ENCODE peak calls at places on chromosomes 7 and 10, in nine cellular contexts. V is mucosa of descending colon, T is thoracic aorta, N is mammary epithelial cell, C is astrocyte of the spinal cord, K is foreskin fibroblast, Y is left lung, X is endodermal cell, R is tibial artery. D is an unnamed sample.

GRCh38 chr7:70285854-70286253 is 687.6 kb downstream of the AUTS2 start:
- DNase-seq in V (no peak), T (no peak), N (peak), C (no peak), K (no peak), Y (no peak), X (no peak), R (no peak), D (no peak)

GRCh38 chr7:78702770-78703169 is 750.7 kb downstream of the MAGI2 start:
- DNase-seq in V (no peak), T (no peak), N (peak), C (peak), K (peak), Y (no peak), X (no peak), R (no peak), D (peak)

GRCh38 chr10:92575961-92576360 is 2.1 kb upstream of the IDE start:
- DNase-seq in V (no peak), T (no peak), N (peak), C (peak), K (no peak), Y (no peak), X (no peak), R (no peak), D (no peak)

GRCh38 chr7:74029094-74029785 is 1.3 kb downstream of the ELN start:
- DNase-seq in V (no peak), T (no peak), N (no peak), C (no peak), K (no peak), Y (no peak), X (no peak), R (no peak), D (no peak)

GRCh38 chr10:60646966-60647796 is 131.1 kb upstream of the CDK1 start:
- DNase-seq in V (peak), T (no peak), N (peak), C (peak), K (peak), Y (no peak), X (no peak), R (no peak), D (peak)

GRCh38 chr7:158819571-158820203 is 9.6 kb downstream of the ESYT2 start:
- DNase-seq in V (no peak), T (no peak), N (no peak), C (no peak), K (peak), Y (no peak), X (no peak), R (no peak), D (peak)

GRCh38 chr7:3835102-3835501 is 534.0 kb downstream of the SDK1 start:
- DNase-seq in V (peak), T (no peak), N (peak), C (peak), K (no peak), Y (no peak), X (no peak), R (no peak), D (no peak)

GRCh38 chr7:135510603-135511183 is 791 bp upstream of the CNOT4 start:
- DNase-seq in V (peak), T (no peak), N (no peak), C (peak), K (no peak), Y (no peak), X (no peak), R (no peak), D (no peak)

GRCh38 chr10:108392286-108392685 is 1227.8 kb upstream of the SORCS1 start:
- DNase-seq in V (no peak), T (no peak), N (peak), C (peak), K (peak), Y (no peak), X (no peak), R (no peak), D (no peak)

GRCh38 chr7:139034336-139034735 is 1.5 kb downstream of the ZC3HAV1L start:
- DNase-seq in V (no peak), T (no peak), N (peak), C (no peak), K (peak), Y (no peak), X (no peak), R (no peak), D (no peak)

GRCh38 chr10:58017719-58018367 is 249.9 kb downstream of the IPMK start:
- DNase-seq in V (no peak), T (no peak), N (peak), C (peak), K (peak), Y (no peak), X (no peak), R (no peak), D (peak)

GRCh38 chr10:127277063-127277462 is 80.7 kb upstream of the INSYN2A start:
- DNase-seq in V (no peak), T (no peak), N (no peak), C (peak), K (no peak), Y (no peak), X (no peak), R (no peak), D (no peak)

GRCh38 chr7:132545756-132546155 is 30.5 kb downstream of the PLXNA4 start:
- DNase-seq in V (no peak), T (no peak), N (no peak), C (peak), K (peak), Y (no peak), X (no peak), R (no peak), D (no peak)

GRCh38 chr10:49759787-49760551 is 2.2 kb downstream of the OGDHL start:
- DNase-seq in V (no peak), T (no peak), N (no peak), C (no peak), K (no peak), Y (no peak), X (peak), R (no peak), D (no peak)

GRCh38 chr10:45470098-45471012 is 96.3 kb downstream of the ALOX5 start:
- DNase-seq in V (no peak), T (no peak), N (peak), C (peak), K (peak), Y (no peak), X (peak), R (no peak), D (no peak)

GRCh38 chr7:85750454-85750949 is 563.6 kb upstream of the SEMA3D start:
- DNase-seq in V (peak), T (no peak), N (peak), C (peak), K (peak), Y (peak), X (peak), R (no peak), D (peak)

GRCh38 chr10:2925631-2926030 is 141.7 kb upstream of the PFKP start:
- DNase-seq in V (peak), T (no peak), N (no peak), C (peak), K (no peak), Y (peak), X (peak), R (no peak), D (no peak)

GRCh38 chr7:849145-849544 is 16.9 kb downstream of the SUN1 start:
- DNase-seq in V (no peak), T (no peak), N (no peak), C (no peak), K (no peak), Y (no peak), X (no peak), R (no peak), D (no peak)

GRCh38 chr7:151400626-151401315 is 9.1 kb downstream of the WDR86 start:
- DNase-seq in V (no peak), T (no peak), N (no peak), C (no peak), K (no peak), Y (no peak), X (peak), R (no peak), D (no peak)

GRCh38 chr10:124640538-124641231 is 103.5 kb downstream of the FAM53B start:
- DNase-seq in V (no peak), T (no peak), N (peak), C (no peak), K (no peak), Y (peak), X (no peak), R (no peak), D (no peak)

GRCh38 chr10:29646238-29646902 is 11.6 kb upstream of the SVIL start:
- DNase-seq in V (no peak), T (no peak), N (peak), C (peak), K (peak), Y (no peak), X (no peak), R (no peak), D (peak)

GRCh38 chr10:69494626-69495558 is 43.6 kb downstream of the TSPAN15 start:
- DNase-seq in V (no peak), T (no peak), N (no peak), C (no peak), K (no peak), Y (no peak), X (no peak), R (peak), D (no peak)

GRCh38 chr10:131725736-131726459 is 174.9 kb upstream of the PPP2R2D start:
- DNase-seq in V (no peak), T (no peak), N (no peak), C (no peak), K (no peak), Y (no peak), X (peak), R (peak), D (no peak)

GRCh38 chr7:6558837-6559236 is 7.6 kb upstream of the GRID2IP start:
- DNase-seq in V (peak), T (no peak), N (peak), C (no peak), K (no peak), Y (no peak), X (peak), R (no peak), D (no peak)

GRCh38 chr7:37833107-37833817 is 15.1 kb upstream of the NME8 start:
- DNase-seq in V (no peak), T (no peak), N (peak), C (peak), K (peak), Y (peak), X (peak), R (no peak), D (peak)

GRCh38 chr10:70348228-70348850 is 34.1 kb downstream of the LRRC20 start:
- DNase-seq in V (peak), T (no peak), N (peak), C (peak), K (no peak), Y (no peak), X (peak), R (no peak), D (no peak)

GRCh38 chr7:128755816-128756476 is 16.8 kb downstream of the CALU start:
- DNase-seq in V (no peak), T (no peak), N (no peak), C (peak), K (peak), Y (no peak), X (no peak), R (peak), D (peak)

GRCh38 chr10:7541137-7542087 is 125.4 kb downstream of the ITIH5 start:
- DNase-seq in V (peak), T (no peak), N (no peak), C (peak), K (no peak), Y (peak), X (peak), R (peak), D (no peak)

GRCh38 chr7:42193457-42194111 is 43.4 kb downstream of the GLI3 start:
- DNase-seq in V (no peak), T (no peak), N (no peak), C (peak), K (no peak), Y (no peak), X (no peak), R (no peak), D (no peak)
- H3K4me3 ChIP-seq in V (no peak), T (no peak), N (peak), C (no peak), K (no peak), Y (no peak), X (no peak), R (peak), D (no peak)

GRCh38 chr7:90412458-90413184 is 9.4 kb downstream of the CLDN12 start:
- DNase-seq in V (peak), T (no peak), N (peak), C (no peak), K (no peak), Y (no peak), X (peak), R (no peak), D (no peak)
- TF ChIP-seq CTCF in V (peak), T (no peak), N (peak), C (peak), K (no peak), Y (no peak), X (peak), R (no peak), D (peak)

GRCh38 chr10:95414016-95414830 is 123.4 kb upstream of the PDLIM1 start:
- DNase-seq in V (no peak), T (no peak), N (no peak), C (no peak), K (no peak), Y (no peak), X (no peak), R (peak), D (no peak)
- H3K4me3 ChIP-seq in V (no peak), T (peak), N (no peak), C (no peak), K (no peak), Y (no peak), X (no peak), R (peak), D (no peak)

DNA sequence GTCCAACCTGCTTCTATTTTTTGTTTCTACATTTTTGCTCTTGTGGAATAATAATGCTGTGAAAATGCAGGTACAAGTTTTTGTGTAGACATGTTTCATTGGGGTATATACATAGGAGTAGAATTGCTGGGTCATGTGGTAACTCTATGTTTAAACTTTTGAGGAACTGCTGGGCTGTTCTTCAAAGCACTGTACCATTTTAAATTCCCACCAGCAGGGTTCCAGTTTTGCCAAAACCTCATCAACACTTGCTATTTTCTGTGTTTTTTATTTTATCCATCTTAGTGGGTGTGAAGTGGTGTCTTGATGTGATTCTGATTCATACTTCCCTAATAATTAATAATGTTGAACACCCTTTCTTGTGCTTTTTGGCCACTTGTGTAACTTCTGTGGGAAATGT is 138.6 kb downstream of the RGS10 start:
- DNase-seq in V (no peak), T (no peak), N (no peak), C (no peak), K (no peak), Y (no peak), X (no peak), R (no peak), D (no peak)
- TF ChIP-seq CTCF in V (no peak), T (no peak), N (no peak), C (no peak), K (no peak), Y (no peak), X (peak), R (no peak), D (no peak)

DNA sequence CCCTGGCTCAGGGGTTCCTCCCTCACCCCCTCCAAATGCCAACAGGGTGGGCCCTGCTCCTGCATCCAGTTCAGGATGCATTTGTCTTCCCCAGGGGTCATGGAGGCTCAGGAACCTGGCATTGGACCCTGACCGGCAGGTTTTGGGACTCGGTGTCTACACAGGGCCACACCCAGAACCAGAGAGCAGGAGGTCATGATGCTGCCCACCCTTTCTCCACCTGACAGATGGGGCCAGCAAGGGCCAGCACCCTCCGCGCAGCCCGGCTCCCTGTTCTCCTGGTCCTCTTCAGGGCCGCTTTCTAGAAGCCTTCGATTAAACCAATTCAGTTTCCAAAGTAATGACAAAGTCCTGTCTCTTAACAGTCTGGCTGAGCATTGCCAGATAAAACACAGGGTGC is 50.2 kb downstream of the CAMK2B start:
- DNase-seq in V (no peak), T (no peak), N (no peak), C (no peak), K (no peak), Y (no peak), X (no peak), R (no peak), D (no peak)
- H3K4me3 ChIP-seq in V (no peak), T (no peak), N (no peak), C (no peak), K (no peak), Y (no peak), X (no peak), R (no peak), D (no peak)

GRCh38 chr10:89450901-89451300 is 36.5 kb downstream of the IFIT5 start:
- DNase-seq in V (no peak), T (no peak), N (no peak), C (no peak), K (no peak), Y (no peak), X (no peak), R (no peak), D (no peak)
- TF ChIP-seq CTCF in V (no peak), T (no peak), N (no peak), C (no peak), K (no peak), Y (no peak), X (no peak), R (no peak), D (no peak)

GRCh38 chr10:132957981-132958885 is 15.9 kb upstream of the CFAP46 start:
- DNase-seq in V (no peak), T (no peak), N (no peak), C (no peak), K (no peak), Y (no peak), X (peak), R (peak), D (no peak)
- H3K4me3 ChIP-seq in V (no peak), T (no peak), N (no peak), C (no peak), K (no peak), Y (no peak), X (no peak), R (no peak), D (no peak)

DNA sequence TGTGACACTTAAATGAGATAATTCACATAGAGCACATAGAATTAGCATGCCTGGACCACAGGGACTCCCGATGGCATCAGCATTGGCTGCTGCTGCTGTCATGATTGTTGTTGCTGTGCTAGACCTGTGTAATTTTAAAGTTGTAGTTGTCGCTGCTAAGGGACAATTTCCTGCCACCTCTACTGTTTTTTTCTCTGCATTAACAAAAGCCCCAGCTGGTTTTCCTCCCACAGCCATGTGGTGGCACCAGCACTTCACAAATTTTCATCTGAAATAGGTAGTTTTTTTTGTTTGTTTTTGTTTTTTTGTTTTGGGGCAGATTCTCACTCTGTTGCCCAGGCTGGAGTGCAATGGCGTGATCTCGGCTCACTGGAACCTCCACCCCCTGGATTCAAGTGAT is 25.4 kb upstream of the PRXL2A start:
- DNase-seq in V (peak), T (no peak), N (peak), C (peak), K (peak), Y (no peak), X (peak), R (no peak), D (no peak)
- TF ChIP-seq CTCF in V (peak), T (peak), N (peak), C (peak), K (peak), Y (peak), X (peak), R (peak), D (peak)

GRCh38 chr7:28037220-28038010 is 143.2 kb downstream of the JAZF1 start:
- DNase-seq in V (no peak), T (no peak), N (peak), C (peak), K (peak), Y (no peak), X (no peak), R (no peak), D (peak)
- H3K4me3 ChIP-seq in V (no peak), T (peak), N (no peak), C (no peak), K (no peak), Y (no peak), X (no peak), R (no peak), D (peak)

DNA sequence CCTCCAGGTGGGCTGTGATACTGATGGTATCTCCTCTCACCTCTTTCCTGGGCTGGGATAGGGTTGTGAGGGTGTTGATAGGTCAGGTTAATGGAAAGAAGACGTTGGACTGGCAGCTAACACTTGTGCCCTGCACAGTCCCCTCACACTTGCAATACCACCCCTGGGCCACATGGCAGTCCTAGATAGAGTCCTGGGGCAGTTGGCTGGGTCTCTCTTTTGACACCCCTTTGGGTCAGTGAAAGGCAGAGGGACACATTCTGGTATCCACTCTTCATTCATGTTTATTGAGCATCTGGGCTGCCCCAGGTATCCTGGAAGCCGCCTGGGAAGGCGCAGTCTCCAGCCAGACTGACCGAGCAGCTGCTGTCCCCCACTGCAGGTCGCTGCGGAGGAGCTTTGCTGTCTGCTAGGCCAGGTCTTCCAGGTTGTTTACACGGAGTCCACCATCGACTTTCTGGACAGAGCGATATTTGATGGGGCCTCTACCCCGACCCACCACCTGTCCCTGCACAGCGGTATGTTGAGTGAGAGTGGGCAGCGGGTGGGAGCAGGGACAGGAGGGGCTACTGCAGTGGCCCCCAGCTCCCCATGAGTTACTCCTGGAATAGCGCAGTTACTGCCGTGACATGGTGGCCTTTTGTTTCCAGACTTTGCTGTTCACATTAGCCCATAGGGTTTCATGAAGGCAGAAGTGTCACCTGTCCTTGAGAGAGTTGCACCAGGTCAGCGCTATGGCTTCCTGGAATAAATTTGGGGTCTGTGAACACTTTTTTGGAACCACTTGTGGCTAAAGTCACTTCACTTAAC is 19.1 kb downstream of the NACAD start:
- DNase-seq in V (no peak), T (no peak), N (no peak), C (no peak), K (no peak), Y (peak), X (no peak), R (peak), D (no peak)
- TF ChIP-seq CTCF in V (no peak), T (no peak), N (no peak), C (no peak), K (no peak), Y (no peak), X (peak), R (no peak), D (no peak)

D was measured in HFF-Myc.